ENCODE peak calls at places on chromosomes 11 and 22, in seven cellular contexts. M is A549, K is H54, Z is D341Med, G is iris pigment epithelial cell, L is BJ, O is HL-60. J is an unnamed sample.

GRCh38 chr11:93169950-93170561 is 27.7 kb downstream of the SLC36A4 start:
- DNase-seq in M (no peak), K (no peak), Z (no peak), G (peak), L (no peak), O (no peak), J (no peak)

GRCh38 chr11:94728541-94728940 is 39.6 kb upstream of the AMOTL1 start:
- DNase-seq in M (no peak), K (no peak), Z (no peak), G (peak), L (no peak), O (no peak), J (peak)

GRCh38 chr11:10114593-10115404 is 179.2 kb downstream of the SBF2 start:
- DNase-seq in M (no peak), K (no peak), Z (no peak), G (no peak), L (no peak), O (no peak), J (no peak)

GRCh38 chr11:35115688-35116030 is 23.3 kb upstream of the CD44 start:
- DNase-seq in M (no peak), K (no peak), Z (peak), G (no peak), L (no peak), O (no peak), J (no peak)

GRCh38 chr11:120024046-120024445 is 113.9 kb downstream of the TRIM29 start:
- DNase-seq in M (no peak), K (no peak), Z (no peak), G (peak), L (no peak), O (no peak), J (no peak)

GRCh38 chr11:106447631-106448191 is 370.2 kb downstream of the AASDHPPT start:
- DNase-seq in M (no peak), K (no peak), Z (no peak), G (no peak), L (no peak), O (no peak), J (peak)

GRCh38 chr11:31977343-31977742 is 113.5 kb upstream of the RCN1 start:
- DNase-seq in M (no peak), K (no peak), Z (no peak), G (no peak), L (no peak), O (no peak), J (no peak)

GRCh38 chr11:96273507-96273906 is 69.5 kb downstream of the MAML2 start:
- DNase-seq in M (no peak), K (no peak), Z (no peak), G (no peak), L (no peak), O (no peak), J (no peak)

GRCh38 chr22:41915035-41915782 is at the start of gene SHISA8:
- DNase-seq in M (no peak), K (no peak), Z (no peak), G (peak), L (no peak), O (peak), J (no peak)

GRCh38 chr11:36288442-36289225 is 590 bp downstream of the COMMD9 start:
- DNase-seq in M (no peak), K (no peak), Z (no peak), G (no peak), L (no peak), O (peak), J (no peak)

GRCh38 chr11:848988-849824 is 6.6 kb downstream of the TSPAN4 start:
- DNase-seq in M (no peak), K (no peak), Z (peak), G (no peak), L (no peak), O (no peak), J (no peak)

GRCh38 chr11:133922078-133922870 is 34.5 kb downstream of the IGSF9B start:
- DNase-seq in M (no peak), K (no peak), Z (no peak), G (no peak), L (no peak), O (no peak), J (no peak)

GRCh38 chr11:124811423-124812125 is 11.4 kb upstream of the MSANTD2 start:
- DNase-seq in M (no peak), K (no peak), Z (no peak), G (no peak), L (no peak), O (no peak), J (no peak)

GRCh38 chr22:36467946-36468345 is 13.5 kb downstream of the TXN2 start:
- DNase-seq in M (peak), K (peak), Z (no peak), G (peak), L (peak), O (peak), J (peak)

J was measured in GM04503.